ENCODE peak calls at places on chromosomes 11 and 22, in seven cellular contexts. G is spleen, T is A549, H is uterus, U is HCT116, A is adrenal gland, B is stomach. S is an unnamed sample.
A peak's percentile ranks its signal among the peaks of the same experiment; 100 is the strongest.

GRCh38 chr22:20486229-20486628 is 9.4 kb downstream of the KLHL22 start:
- DNase-seq in G (no peak), T (no peak), H (no peak), U (no peak), A (no peak), B (no peak), S (no peak)

GRCh38 chr22:26559961-26560575 is 29.9 kb downstream of the TPST2 start:
- DNase-seq in G (no peak), T (no peak), H (no peak), U (no peak), A (no peak), B (no peak), S (no peak)

GRCh38 chr11:86735462-86736302 is 63.3 kb upstream of the ME3 start:
- DNase-seq in G (no peak), T (peak; percentile 95), H (no peak), U (no peak), A (no peak), B (no peak), S (no peak)

GRCh38 chr11:101061606-101062005 is 68.0 kb downstream of the PGR start:
- DNase-seq in G (no peak), T (no peak), H (no peak), U (no peak), A (no peak), B (no peak), S (no peak)

GRCh38 chr11:77559686-77560425 is 29.9 kb upstream of the AQP11 start:
- DNase-seq in G (no peak), T (peak; percentile 61), H (no peak), U (peak; percentile 32), A (peak; percentile 71), B (no peak), S (no peak)

GRCh38 chr11:129117595-129118350 is 74.4 kb downstream of the ARHGAP32 start:
- DNase-seq in G (no peak), T (peak; percentile 74), H (peak; percentile 38), U (peak; percentile 63), A (peak; percentile 49), B (peak; percentile 29), S (peak; percentile 45)

GRCh38 chr11:64810271-64810890 is at the start of gene MEN1:
- DNase-seq in G (peak; percentile 96), T (peak; percentile 96), H (peak; percentile 96), U (peak; percentile 90), A (peak; percentile 97), B (peak; percentile 97), S (peak; percentile 97)

GRCh38 chr11:12845739-12846358 is 163.3 kb upstream of the RASSF10 start:
- DNase-seq in G (no peak), T (peak; percentile 29), H (no peak), U (no peak), A (no peak), B (peak; percentile 55), S (no peak)

GRCh38 chr11:99200720-99201119 is 180.0 kb downstream of the CNTN5 start:
- DNase-seq in G (no peak), T (no peak), H (no peak), U (no peak), A (no peak), B (no peak), S (no peak)

GRCh38 chr11:35683728-35684339 is 21.3 kb downstream of the TRIM44 start:
- DNase-seq in G (no peak), T (no peak), H (no peak), U (no peak), A (no peak), B (no peak), S (no peak)

GRCh38 chr11:65586676-65587075 is 8.9 kb downstream of the KCNK7 start:
- DNase-seq in G (no peak), T (no peak), H (no peak), U (no peak), A (no peak), B (no peak), S (no peak)

GRCh38 chr11:82714346-82715174 is 19.1 kb downstream of the FAM181B start:
- DNase-seq in G (no peak), T (no peak), H (no peak), U (no peak), A (no peak), B (no peak), S (no peak)

GRCh38 chr11:119903389-119903788 is 174.4 kb upstream of the NECTIN1 start:
- DNase-seq in G (peak; percentile 31), T (no peak), H (no peak), U (no peak), A (no peak), B (no peak), S (no peak)

GRCh38 chr11:58027341-58027740 is 3.4 kb upstream of the OR6Q1 start:
- DNase-seq in G (no peak), T (no peak), H (no peak), U (no peak), A (no peak), B (no peak), S (no peak)

GRCh38 chr11:122267602-122268001 is 151.6 kb upstream of the BLID start:
- DNase-seq in G (no peak), T (no peak), H (no peak), U (no peak), A (no peak), B (no peak), S (no peak)

GRCh38 chr22:27507066-27507715 is 294.4 kb downstream of the MN1 start:
- DNase-seq in G (no peak), T (no peak), H (no peak), U (no peak), A (no peak), B (peak; percentile 31), S (no peak)

GRCh38 chr22:41501209-41501608 is 32.3 kb downstream of the ACO2 start:
- DNase-seq in G (no peak), T (peak; percentile 44), H (no peak), U (no peak), A (no peak), B (no peak), S (peak; percentile 49)

GRCh38 chr11:1503708-1504104 is 17.1 kb upstream of the MOB2 start:
- DNase-seq in G (no peak), T (no peak), H (no peak), U (no peak), A (peak; percentile 78), B (peak; percentile 59), S (peak; percentile 43)

GRCh38 chr11:78231962-78232459 is 43.3 kb downstream of the USP35 start:
- DNase-seq in G (no peak), T (no peak), H (peak; percentile 75), U (no peak), A (peak; percentile 54), B (no peak), S (no peak)

GRCh38 chr22:31055322-31056159 is 25.6 kb upstream of the SMTN start:
- DNase-seq in G (no peak), T (peak; percentile 98), H (peak; percentile 98), U (no peak), A (peak; percentile 67), B (peak; percentile 94), S (peak; percentile 69)
- TF ChIP-seq POLR2A in G (no peak), T (no peak), H (peak; percentile 44), U (no peak), A (no peak), B (no peak), S (no peak)

GRCh38 chr11:118883004-118883367 is 706 bp upstream of the CXCR5 start:
- DNase-seq in G (no peak), T (no peak), H (no peak), U (no peak), A (no peak), B (no peak), S (no peak)

GRCh38 chr11:118881130-118881717 is 2.5 kb upstream of the CXCR5 start:
- DNase-seq in G (no peak), T (no peak), H (no peak), U (no peak), A (no peak), B (no peak), S (no peak)

GRCh38 chr11:118883368-118884071 is at the start of gene CXCR5:
- DNase-seq in G (peak; percentile 90), T (no peak), H (no peak), U (no peak), A (no peak), B (no peak), S (no peak)

GRCh38 chr11:118884613-118885274 is 1.1 kb downstream of the CXCR5 start:
- DNase-seq in G (no peak), T (no peak), H (no peak), U (no peak), A (no peak), B (no peak), S (no peak)

GRCh38 chr11:118882489-118882888 is 1.2 kb upstream of the CXCR5 start:
- DNase-seq in G (no peak), T (no peak), H (no peak), U (no peak), A (no peak), B (no peak), S (no peak)
- H3K4me1 ChIP-seq in G (peaks cover 38% of the 10 kb centered on the region), T (peaks cover 15% of the 10 kb centered on the region), H (peaks cover 2% of the 10 kb centered on the region), U (peaks cover 3% of the 10 kb centered on the region), A (peaks cover 1% of the 10 kb centered on the region), B (peaks cover 4% of the 10 kb centered on the region), S (no peaks in the 10 kb centered on the region)

DNA sequence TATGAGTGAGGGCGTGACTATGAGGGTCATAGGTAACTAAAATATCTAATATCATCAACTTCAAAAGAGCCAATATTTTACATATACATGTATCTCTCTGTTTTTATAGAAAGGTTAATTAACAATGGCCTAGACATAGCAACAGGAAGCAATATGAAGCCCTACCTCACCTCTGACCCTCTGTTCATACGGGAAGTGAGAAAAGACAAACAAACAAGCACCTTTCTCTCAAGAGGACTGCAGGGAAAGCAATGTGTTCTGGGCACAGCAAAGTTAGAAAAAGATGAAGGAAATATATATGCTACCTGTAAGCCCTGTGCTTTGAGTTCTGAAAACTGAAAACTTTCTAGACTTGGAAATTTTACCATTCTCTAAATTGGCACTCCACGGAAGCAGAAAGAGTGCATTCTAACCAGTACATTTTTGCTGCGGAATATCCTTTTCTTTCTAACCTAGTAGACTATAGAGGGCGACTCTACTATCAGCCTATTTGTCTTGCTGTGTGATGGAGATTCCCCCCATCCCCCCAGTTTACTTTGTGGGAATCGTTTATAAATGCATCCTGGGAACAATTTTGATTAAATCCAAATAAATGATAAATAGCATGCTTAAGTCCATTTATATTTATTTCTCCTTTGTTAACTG is 830.4 kb upstream of the FAT3 start:
- DNase-seq in G (no peak), T (peak; percentile 68), H (no peak), U (no peak), A (no peak), B (no peak), S (no peak)
- TF ChIP-seq POLR2A in G (no peak), T (no peak), H (no peak), U (no peak), A (no peak), B (no peak), S (no peak)

GRCh38 chr22:46237453-46238158 is 12.5 kb downstream of the CDPF1 start:
- DNase-seq in G (no peak), T (no peak), H (no peak), U (no peak), A (no peak), B (no peak), S (no peak)
- H3K4me1 ChIP-seq in G (peaks cover 42% of the 10 kb centered on the region), T (no peaks in the 10 kb centered on the region), H (no peaks in the 10 kb centered on the region), U (no peaks in the 10 kb centered on the region), A (peaks cover 25% of the 10 kb centered on the region), B (peaks cover 28% of the 10 kb centered on the region), S (peaks cover 7% of the 10 kb centered on the region)

GRCh38 chr11:61158691-61159381 is 2.4 kb downstream of the VPS37C start:
- DNase-seq in G (no peak), T (no peak), H (no peak), U (no peak), A (no peak), B (no peak), S (no peak)
- TF ChIP-seq POLR2A in G (no peak), T (no peak), H (no peak), U (no peak), A (no peak), B (no peak), S (no peak)